ENCODE peak calls at places on chromosomes 4 and X, in four cellular contexts. O is fibroblast of the conjunctiva, Z is substantia nigra, X is Right ventricle myocardium inferior. Y is an unnamed sample.

GRCh38 chr4:85127653-85128052 is 161.2 kb upstream of the WDFY3 start:
- DNase-seq in O (peak), Z (no peak), X (no peak), Y (peak)

GRCh38 chrX:3443186-3443585 is 96.7 kb upstream of the MXRA5 start:
- DNase-seq in O (no peak), Z (no peak), X (no peak), Y (no peak)

GRCh38 chrX:132119283-132119682 is 8.5 kb downstream of the FRMD7 start:
- DNase-seq in O (no peak), Z (no peak), X (no peak), Y (no peak)

GRCh38 chrX:68634649-68635227 is 12.7 kb upstream of the STARD8 start:
- DNase-seq in O (no peak), Z (no peak), X (no peak), Y (no peak)

GRCh38 chrX:9681422-9681821 is 84.2 kb downstream of the GPR143 start:
- DNase-seq in O (no peak), Z (no peak), X (no peak), Y (no peak)

GRCh38 chr4:8688041-8688907 is 95.7 kb downstream of the CPZ start:
- DNase-seq in O (no peak), Z (peak), X (peak), Y (no peak)

GRCh38 chr4:48796927-48797679 is 17.0 kb upstream of the FRYL start:
- DNase-seq in O (no peak), Z (no peak), X (no peak), Y (no peak)

GRCh38 chr4:107389965-107390364 is 330.1 kb downstream of the PAPSS1 start:
- DNase-seq in O (no peak), Z (no peak), X (no peak), Y (no peak)

GRCh38 chr4:150582881-150583286 is 933 bp downstream of the MAB21L2 start:
- DNase-seq in O (no peak), Z (no peak), X (peak), Y (peak)

GRCh38 chrX:48508400-48509244 is at the start of gene PORCN:
- DNase-seq in O (no peak), Z (peak), X (peak), Y (peak)

GRCh38 chr4:165351359-165352130 is 24.1 kb downstream of the MSMO1 start:
- DNase-seq in O (no peak), Z (no peak), X (no peak), Y (no peak)

GRCh38 chrX:3119376-3119775 is 78.1 kb downstream of the ARSF start:
- DNase-seq in O (no peak), Z (no peak), X (no peak), Y (no peak)

Y was measured in left ventricle myocardium superior.